ENCODE peak calls at places on chromosomes 4 and X, in nine cellular contexts. M, L, E, C, H, O, S, N and G are unnamed samples.

GRCh38 chr4:23993373-23993772 is 103.5 kb upstream of the PPARGC1A start:
- DNase-seq in M (no peak), L (no peak), E (no peak), C (no peak), H (no peak), O (no peak), S (no peak), N (no peak), G (no peak)

GRCh38 chr4:16498978-16499377 is 272.7 kb upstream of the TAPT1 start:
- DNase-seq in M (no peak), L (no peak), E (no peak), C (no peak), H (no peak), O (no peak), S (no peak), N (no peak), G (no peak)

GRCh38 chr4:93414041-93414440 is 414.5 kb upstream of the ATOH1 start:
- DNase-seq in M (no peak), L (no peak), E (no peak), C (no peak), H (no peak), O (no peak), S (no peak), N (no peak), G (no peak)

GRCh38 chr4:142565771-142566170 is 280.3 kb downstream of the INPP4B start:
- DNase-seq in M (peak; percentile 15), L (no peak), E (no peak), C (no peak), H (no peak), O (no peak), S (peak; percentile 20), N (no peak), G (no peak)

GRCh38 chr4:99208719-99209075 is 10.3 kb downstream of the ADH6 start:
- DNase-seq in M (no peak), L (no peak), E (no peak), C (no peak), H (no peak), O (no peak), S (no peak), N (no peak), G (no peak)

GRCh38 chr4:55530167-55530566 is 16.5 kb downstream of the CLOCK start:
- DNase-seq in M (no peak), L (no peak), E (no peak), C (no peak), H (no peak), O (no peak), S (no peak), N (no peak), G (no peak)

GRCh38 chr4:52577285-52577968 is 81.7 kb downstream of the USP46 start:
- DNase-seq in M (no peak), L (no peak), E (no peak), C (no peak), H (no peak), O (no peak), S (no peak), N (no peak), G (no peak)

GRCh38 chr4:150302553-150302952 is 224.3 kb downstream of the DCLK2 start:
- DNase-seq in M (no peak), L (no peak), E (no peak), C (peak; percentile 64), H (peak; percentile 91), O (peak; percentile 47), S (no peak), N (no peak), G (peak; percentile 58)

GRCh38 chr4:2893772-2894171 is 50.1 kb downstream of the ADD1 start:
- DNase-seq in M (no peak), L (no peak), E (no peak), C (no peak), H (no peak), O (no peak), S (no peak), N (no peak), G (no peak)

GRCh38 chr4:154456889-154457288 is 34.7 kb downstream of the DCHS2 start:
- DNase-seq in M (no peak), L (no peak), E (no peak), C (no peak), H (no peak), O (no peak), S (no peak), N (no peak), G (no peak)

GRCh38 chr4:15938182-15938581 is 358 bp downstream of the FGFBP1 start:
- DNase-seq in M (no peak), L (no peak), E (no peak), C (peak; percentile 87), H (no peak), O (no peak), S (no peak), N (no peak), G (peak; percentile 58)

GRCh38 chr4:11904117-11904535 is 475.4 kb upstream of the HS3ST1 start:
- DNase-seq in M (no peak), L (no peak), E (no peak), C (no peak), H (no peak), O (no peak), S (no peak), N (no peak), G (no peak)

GRCh38 chr4:120812216-120812615 is 110.3 kb downstream of the PRDM5 start:
- DNase-seq in M (no peak), L (no peak), E (no peak), C (no peak), H (no peak), O (no peak), S (no peak), N (no peak), G (no peak)

GRCh38 chr4:123939621-123940020 is 543.0 kb downstream of the SPRY1 start:
- DNase-seq in M (no peak), L (no peak), E (no peak), C (peak; percentile 16), H (no peak), O (no peak), S (no peak), N (no peak), G (no peak)

GRCh38 chrX:20487227-20487626 is 220.5 kb upstream of the RPS6KA3 start:
- DNase-seq in M (no peak), L (no peak), E (no peak), C (no peak), H (no peak), O (no peak), S (no peak), N (no peak), G (no peak)

GRCh38 chrX:86023806-86024205 is 23.6 kb downstream of the CHM start:
- DNase-seq in M (no peak), L (no peak), E (no peak), C (no peak), H (no peak), O (no peak), S (no peak), N (no peak), G (no peak)

GRCh38 chr4:38488891-38489861 is 174.8 kb upstream of the KLF3 start:
- DNase-seq in M (no peak), L (no peak), E (no peak), C (peak; percentile 35), H (no peak), O (no peak), S (no peak), N (no peak), G (no peak)

GRCh38 chrX:118216488-118216887 is 99.9 kb upstream of the KLHL13 start:
- DNase-seq in M (no peak), L (no peak), E (no peak), C (no peak), H (no peak), O (no peak), S (no peak), N (no peak), G (no peak)

GRCh38 chr4:52870225-52870624 is 8.1 kb downstream of the RASL11B start:
- DNase-seq in M (no peak), L (no peak), E (no peak), C (no peak), H (no peak), O (no peak), S (no peak), N (no peak), G (no peak)

GRCh38 chrX:70554081-70554480 is 109.4 kb downstream of the DLG3 start:
- DNase-seq in M (no peak), L (no peak), E (no peak), C (peak; percentile 6), H (no peak), O (no peak), S (no peak), N (no peak), G (no peak)

GRCh38 chr4:86033171-86033570 is 326.7 kb downstream of the MAPK10 start:
- DNase-seq in M (no peak), L (no peak), E (no peak), C (peak; percentile 22), H (peak; percentile 28), O (no peak), S (no peak), N (no peak), G (no peak)

GRCh38 chr4:41009411-41009810 is 204.9 kb downstream of the APBB2 start:
- DNase-seq in M (no peak), L (no peak), E (no peak), C (no peak), H (no peak), O (no peak), S (no peak), N (no peak), G (no peak)

GRCh38 chr4:41006141-41006540 is 208.2 kb downstream of the APBB2 start:
- DNase-seq in M (no peak), L (no peak), E (no peak), C (no peak), H (no peak), O (no peak), S (no peak), N (no peak), G (no peak)
- TF ChIP-seq CTCF in M (no peak), L (no peak), E (no peak), C (no peak), H (no peak), O (no peak), S (no peak), N (no peak), G (no peak)

GRCh38 chr4:121960801-121961200 is 8.9 kb upstream of the TRPC3 start:
- DNase-seq in M (no peak), L (no peak), E (no peak), C (no peak), H (no peak), O (no peak), S (no peak), N (no peak), G (no peak)
- TF ChIP-seq CTCF in M (no peak), L (no peak), E (no peak), C (no peak), H (no peak), O (no peak), S (no peak), N (no peak), G (no peak)

DNA sequence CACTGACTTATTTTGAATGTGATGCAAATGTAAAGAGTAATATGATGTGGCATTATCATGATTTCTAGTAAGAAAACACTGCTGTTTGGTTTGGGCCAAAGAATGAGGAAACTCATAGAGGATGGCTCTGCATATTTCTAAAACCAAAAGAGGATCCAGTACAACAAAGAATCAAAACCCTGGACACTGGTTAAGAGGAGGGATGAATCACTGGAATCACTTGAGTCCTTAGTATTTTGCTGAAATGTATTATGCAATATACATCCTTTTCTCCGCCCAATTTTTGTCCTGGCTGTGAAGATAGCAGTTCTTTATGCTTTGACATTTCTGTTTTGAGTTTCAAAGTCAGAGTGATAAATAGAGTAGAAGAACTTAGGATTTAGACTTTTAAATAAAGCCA is 345.9 kb downstream of the PACRGL start:
- DNase-seq in M (no peak), L (no peak), E (no peak), C (no peak), H (no peak), O (no peak), S (no peak), N (no peak), G (no peak)
- TF ChIP-seq CTCF in M (no peak), L (no peak), E (no peak), C (no peak), H (no peak), O (no peak), S (no peak), N (no peak), G (no peak)

GRCh38 chr4:114180481-114180880 is 201.0 kb upstream of the ARSJ start:
- DNase-seq in M (peak; percentile 8), L (no peak), E (no peak), C (peak; percentile 79), H (peak; percentile 38), O (peak; percentile 56), S (no peak), N (peak; percentile 16), G (peak; percentile 59)
- TF ChIP-seq CTCF in M (peak; percentile 41), L (peak; percentile 39), E (peak; percentile 57), C (peak; percentile 61), H (peak; percentile 68), O (peak; percentile 31), S (peak; percentile 47), N (peak; percentile 24), G (peak; percentile 34)